ENCODE peak calls at places on chromosomes 1 and 21, in eight cellular contexts. G is stimulated activated CD8-positive, alpha-beta memory T cell treated with anti-CD3 and anti-CD28 coated beads, Interleukin-4, amount 100 ng/mL, for 1 hour; S is LoVo; E is SK-MEL-5; Y is T-helper 2 cell; Z is foreskin melanocyte; L is NCI-H1105; M is adrenal gland. V is an unnamed sample.

GRCh38 chr1:184387871-184388670 is 1.2 kb downstream of the C1orf21 start:
- DNase-seq in G (no peak), S (peak; percentile 38), E (peak; percentile 30), Y (no peak), Z (peak; percentile 35), L (no peak), M (peak; percentile 74), V (no peak)

GRCh38 chr1:172941945-172942344 is 108.8 kb downstream of the TNFSF18 start:
- DNase-seq in G (no peak), S (no peak), E (no peak), Y (no peak), Z (no peak), L (no peak), M (no peak), V (no peak)

GRCh38 chr1:224108991-224109390 is 4.9 kb upstream of the FBXO28 start:
- DNase-seq in G (no peak), S (no peak), E (no peak), Y (no peak), Z (no peak), L (no peak), M (no peak), V (no peak)

GRCh38 chr1:165858364-165858823 is 31.0 kb downstream of the UCK2 start:
- DNase-seq in G (no peak), S (no peak), E (no peak), Y (no peak), Z (no peak), L (peak; percentile 61), M (no peak), V (no peak)

GRCh38 chr1:27147842-27148518 is 6.9 kb downstream of the SLC9A1 start:
- DNase-seq in G (no peak), S (no peak), E (no peak), Y (no peak), Z (no peak), L (no peak), M (no peak), V (no peak)

GRCh38 chr1:110672001-110672752 is 2.6 kb downstream of the KCNA3 start:
- DNase-seq in G (peak; percentile 61), S (no peak), E (peak; percentile 14), Y (peak; percentile 13), Z (no peak), L (peak; percentile 65), M (no peak), V (peak; percentile 73)

GRCh38 chr1:7454052-7454815 is 316.9 kb upstream of the VAMP3 start:
- DNase-seq in G (no peak), S (peak; percentile 8), E (peak; percentile 27), Y (no peak), Z (peak; percentile 14), L (no peak), M (no peak), V (no peak)

GRCh38 chr1:197413564-197413963 is 145.5 kb downstream of the CRB1 start:
- DNase-seq in G (no peak), S (no peak), E (no peak), Y (no peak), Z (no peak), L (no peak), M (no peak), V (no peak)

GRCh38 chr1:225617956-225618355 is 35.0 kb downstream of the ENAH start:
- DNase-seq in G (no peak), S (no peak), E (no peak), Y (no peak), Z (no peak), L (no peak), M (no peak), V (no peak)

GRCh38 chr1:31954607-31955283 is 16.6 kb upstream of the PTP4A2 start:
- DNase-seq in G (no peak), S (peak; percentile 33), E (peak; percentile 91), Y (no peak), Z (no peak), L (no peak), M (peak; percentile 86), V (no peak)

GRCh38 chr1:17574502-17574901 is 35.0 kb downstream of the ARHGEF10L start:
- DNase-seq in G (no peak), S (no peak), E (no peak), Y (no peak), Z (no peak), L (no peak), M (no peak), V (no peak)

GRCh38 chr1:159845751-159846531 is 16.5 kb downstream of the VSIG8 start:
- DNase-seq in G (no peak), S (no peak), E (no peak), Y (no peak), Z (no peak), L (no peak), M (no peak), V (no peak)

GRCh38 chr1:51189421-51190073 is 46.5 kb upstream of the RNF11 start:
- DNase-seq in G (no peak), S (peak; percentile 66), E (peak; percentile 64), Y (no peak), Z (peak; percentile 45), L (peak; percentile 64), M (peak; percentile 36), V (peak; percentile 9)

GRCh38 chr1:93448983-93449805 is 1.3 kb downstream of the FNBP1L start:
- DNase-seq in G (no peak), S (peak; percentile 63), E (peak; percentile 25), Y (no peak), Z (no peak), L (peak; percentile 50), M (peak; percentile 22), V (no peak)

GRCh38 chr21:42019706-42020105 is 9.5 kb upstream of the ZBTB21 start:
- DNase-seq in G (no peak), S (no peak), E (no peak), Y (no peak), Z (no peak), L (no peak), M (no peak), V (no peak)

GRCh38 chr1:39508857-39509305 is 17.4 kb downstream of the BMP8A start:
- DNase-seq in G (no peak), S (no peak), E (no peak), Y (no peak), Z (no peak), L (no peak), M (no peak), V (no peak)

GRCh38 chr1:155120253-155120652 is 7.4 kb upstream of the EFNA1 start:
- DNase-seq in G (no peak), S (no peak), E (no peak), Y (no peak), Z (no peak), L (no peak), M (no peak), V (no peak)

GRCh38 chr1:23118407-23118806 is 50.2 kb downstream of the LUZP1 start:
- DNase-seq in G (no peak), S (no peak), E (no peak), Y (no peak), Z (no peak), L (no peak), M (no peak), V (no peak)

GRCh38 chr1:89980605-89981004 is 14.3 kb upstream of the ZNF326 start:
- DNase-seq in G (no peak), S (no peak), E (peak; percentile 98), Y (no peak), Z (peak; percentile 96), L (no peak), M (no peak), V (no peak)

GRCh38 chr1:184366992-184367391 is 19.8 kb upstream of the C1orf21 start:
- DNase-seq in G (no peak), S (no peak), E (no peak), Y (no peak), Z (no peak), L (no peak), M (peak; percentile 37), V (no peak)

GRCh38 chr1:5948681-5949005 is 43.6 kb downstream of the NPHP4 start:
- DNase-seq in G (no peak), S (no peak), E (no peak), Y (no peak), Z (no peak), L (no peak), M (no peak), V (no peak)

GRCh38 chr1:3009021-3009420 is 12.2 kb upstream of the ACTRT2 start:
- DNase-seq in G (no peak), S (no peak), E (no peak), Y (no peak), Z (no peak), L (no peak), M (no peak), V (no peak)

GRCh38 chr1:245380790-245381535 is 226.2 kb downstream of the KIF26B start:
- DNase-seq in G (no peak), S (no peak), E (peak; percentile 63), Y (no peak), Z (peak; percentile 11), L (no peak), M (no peak), V (no peak)

V was measured in stimulated activated naive CD4-positive, alpha-beta T cell.